ENCODE peak calls at places on chromosomes 6 and 20, in four cellular contexts. L is T-helper 2 cell, W is psoas muscle, B is RPMI8226. J is an unnamed sample.

GRCh38 chr20:1273366-1273765 is 7.3 kb downstream of the SNPH start:
- DNase-seq in B (no peak), W (no peak), L (no peak), J (no peak)

GRCh38 chr6:149065658-149066556 is 251.6 kb upstream of the TAB2 start:
- DNase-seq in W (no peak), L (no peak), B (peak), J (no peak)

GRCh38 chr6:15763364-15763763 is 100.5 kb upstream of the DTNBP1 start:
- DNase-seq in L (no peak), B (no peak), W (no peak), J (no peak)

GRCh38 chr6:80214436-80215022 is 108.1 kb downstream of the BCKDHB start:
- DNase-seq in W (no peak), L (no peak), B (peak), J (no peak)

GRCh38 chr6:151098166-151098565 is 141.6 kb upstream of the AKAP12 start:
- DNase-seq in B (no peak), W (no peak), L (no peak), J (no peak)

GRCh38 chr6:129432738-129433137 is 277.2 kb downstream of the ARHGAP18 start:
- DNase-seq in W (no peak), L (no peak), B (no peak), J (no peak)

GRCh38 chr20:36988494-36988966 is 37.0 kb upstream of the SAMHD1 start:
- DNase-seq in W (no peak), L (no peak), B (peak), J (no peak)

GRCh38 chr6:95819939-95820338 is 195.8 kb upstream of the FUT9 start:
- DNase-seq in B (no peak), L (no peak), W (no peak), J (no peak)

GRCh38 chr20:1328680-1329330 is at the start of gene SDCBP2:
- DNase-seq in B (no peak), W (no peak), L (no peak), J (peak)

J was measured in sigmoid colon.